ENCODE peak calls at places on chromosomes 3 and 15, in nine cellular contexts. One of them, this sample, is unnamed. For H3K27me3, the result is how much of the 10 kb centered on the place peaks cover.

GRCh38 chr15:100330629-100331215 is 11.1 kb downstream of the ADAMTS17 start:
- DNase-seq in AG04450: no peak
- DNase-seq in BE2C: no peak
- DNase-seq in H7: no peak
- DNase-seq in HAP-1: no peak
- DNase-seq in hepatocyte: no peak
- DNase-seq in Peyer's patch: no peak
- DNase-seq in body of pancreas: no peak
- DNase-seq in CD4-positive, alpha-beta T cell: peak
- DNase-seq in this sample: no peak

GRCh38 chr15:53469422-53469821 is 290.0 kb downstream of the WDR72 start:
- DNase-seq in HAP-1: no peak
- DNase-seq in BE2C: no peak
- DNase-seq in AG04450: no peak
- DNase-seq in hepatocyte: no peak
- DNase-seq in body of pancreas: no peak
- DNase-seq in Peyer's patch: no peak
- DNase-seq in CD4-positive, alpha-beta T cell: no peak
- DNase-seq in H7: no peak
- DNase-seq in this sample: no peak

GRCh38 chr3:34856577-34856976 is 782.7 kb upstream of the ARPP21 start:
- DNase-seq in hepatocyte: no peak
- DNase-seq in AG04450: no peak
- DNase-seq in body of pancreas: no peak
- DNase-seq in HAP-1: no peak
- DNase-seq in Peyer's patch: no peak
- DNase-seq in BE2C: no peak
- DNase-seq in H7: no peak
- DNase-seq in CD4-positive, alpha-beta T cell: no peak
- DNase-seq in this sample: no peak

GRCh38 chr15:41648770-41649169 is 11.4 kb upstream of the MGA start:
- DNase-seq in H7: no peak
- DNase-seq in HAP-1: no peak
- DNase-seq in Peyer's patch: no peak
- DNase-seq in CD4-positive, alpha-beta T cell: no peak
- DNase-seq in body of pancreas: no peak
- DNase-seq in BE2C: no peak
- DNase-seq in hepatocyte: no peak
- DNase-seq in AG04450: no peak
- DNase-seq in this sample: no peak

GRCh38 chr15:61169275-61169903 is 59.7 kb downstream of the RORA start:
- DNase-seq in HAP-1: no peak
- DNase-seq in body of pancreas: no peak
- DNase-seq in BE2C: no peak
- DNase-seq in AG04450: no peak
- DNase-seq in hepatocyte: no peak
- DNase-seq in Peyer's patch: no peak
- DNase-seq in CD4-positive, alpha-beta T cell: no peak
- DNase-seq in H7: no peak
- DNase-seq in this sample: no peak

GRCh38 chr15:38260077-38260476 is 7.4 kb downstream of the SPRED1 start:
- DNase-seq in H7: peak
- DNase-seq in body of pancreas: no peak
- DNase-seq in hepatocyte: no peak
- DNase-seq in Peyer's patch: no peak
- DNase-seq in AG04450: no peak
- DNase-seq in HAP-1: no peak
- DNase-seq in CD4-positive, alpha-beta T cell: no peak
- DNase-seq in BE2C: no peak
- DNase-seq in this sample: no peak

GRCh38 chr3:169813757-169814517 is 1.2 kb upstream of the LRRC34 start:
- DNase-seq in CD4-positive, alpha-beta T cell: peak
- DNase-seq in hepatocyte: peak
- DNase-seq in HAP-1: peak
- DNase-seq in Peyer's patch: peak
- DNase-seq in AG04450: no peak
- DNase-seq in body of pancreas: peak
- DNase-seq in BE2C: no peak
- DNase-seq in H7: no peak
- DNase-seq in this sample: peak

GRCh38 chr3:21256932-21257331 is 494.1 kb downstream of the ZNF385D start:
- DNase-seq in BE2C: no peak
- DNase-seq in CD4-positive, alpha-beta T cell: no peak
- DNase-seq in H7: no peak
- DNase-seq in Peyer's patch: no peak
- DNase-seq in HAP-1: no peak
- DNase-seq in hepatocyte: no peak
- DNase-seq in AG04450: no peak
- DNase-seq in body of pancreas: peak
- DNase-seq in this sample: no peak

GRCh38 chr3:50737511-50738251 is 63.0 kb downstream of the DOCK3 start:
- DNase-seq in AG04450: no peak
- DNase-seq in hepatocyte: no peak
- DNase-seq in body of pancreas: no peak
- DNase-seq in CD4-positive, alpha-beta T cell: no peak
- DNase-seq in Peyer's patch: no peak
- DNase-seq in BE2C: no peak
- DNase-seq in HAP-1: peak
- DNase-seq in H7: no peak
- DNase-seq in this sample: no peak

GRCh38 chr3:187567741-187568140 is 102.5 kb downstream of the SST start:
- DNase-seq in H7: peak
- DNase-seq in AG04450: peak
- DNase-seq in BE2C: no peak
- DNase-seq in Peyer's patch: no peak
- DNase-seq in hepatocyte: no peak
- DNase-seq in HAP-1: peak
- DNase-seq in body of pancreas: no peak
- DNase-seq in CD4-positive, alpha-beta T cell: no peak
- DNase-seq in this sample: no peak

GRCh38 chr3:176399193-176399592 is 798.1 kb downstream of the TBL1XR1 start:
- DNase-seq in AG04450: no peak
- DNase-seq in hepatocyte: no peak
- DNase-seq in H7: no peak
- DNase-seq in BE2C: no peak
- DNase-seq in Peyer's patch: no peak
- DNase-seq in HAP-1: no peak
- DNase-seq in body of pancreas: no peak
- DNase-seq in CD4-positive, alpha-beta T cell: no peak
- DNase-seq in this sample: no peak

GRCh38 chr15:58361291-58361759 is 70.5 kb upstream of the LIPC start:
- DNase-seq in AG04450: peak
- DNase-seq in HAP-1: no peak
- DNase-seq in body of pancreas: no peak
- DNase-seq in CD4-positive, alpha-beta T cell: no peak
- DNase-seq in Peyer's patch: no peak
- DNase-seq in hepatocyte: peak
- DNase-seq in BE2C: no peak
- DNase-seq in H7: no peak
- DNase-seq in this sample: no peak

GRCh38 chr15:68311464-68311835 is 33.9 kb downstream of the FEM1B start:
- DNase-seq in BE2C: no peak
- DNase-seq in H7: peak
- DNase-seq in HAP-1: peak
- DNase-seq in Peyer's patch: no peak
- DNase-seq in AG04450: no peak
- DNase-seq in body of pancreas: no peak
- DNase-seq in hepatocyte: no peak
- DNase-seq in CD4-positive, alpha-beta T cell: no peak
- DNase-seq in this sample: no peak

GRCh38 chr3:89289791-89290190 is 182.4 kb downstream of the EPHA3 start:
- DNase-seq in AG04450: no peak
- DNase-seq in hepatocyte: no peak
- DNase-seq in CD4-positive, alpha-beta T cell: no peak
- DNase-seq in BE2C: no peak
- DNase-seq in body of pancreas: no peak
- DNase-seq in Peyer's patch: no peak
- DNase-seq in HAP-1: no peak
- DNase-seq in H7: no peak
- DNase-seq in this sample: no peak

GRCh38 chr15:24898715-24899278 is 56.0 kb upstream of the SNRPN start:
- DNase-seq in HAP-1: no peak
- DNase-seq in CD4-positive, alpha-beta T cell: no peak
- DNase-seq in Peyer's patch: no peak
- DNase-seq in H7: no peak
- DNase-seq in hepatocyte: no peak
- DNase-seq in body of pancreas: no peak
- DNase-seq in AG04450: no peak
- DNase-seq in BE2C: no peak
- DNase-seq in this sample: no peak

GRCh38 chr3:2097641-2098191 is 950 bp upstream of the CNTN4 start:
- DNase-seq in hepatocyte: peak
- DNase-seq in Peyer's patch: no peak
- DNase-seq in H7: peak
- DNase-seq in CD4-positive, alpha-beta T cell: no peak
- DNase-seq in HAP-1: peak
- DNase-seq in BE2C: no peak
- DNase-seq in body of pancreas: no peak
- DNase-seq in AG04450: no peak
- DNase-seq in this sample: no peak

GRCh38 chr3:36494461-36495109 is 114.3 kb downstream of the STAC start:
- DNase-seq in Peyer's patch: no peak
- DNase-seq in BE2C: no peak
- DNase-seq in hepatocyte: peak
- DNase-seq in H7: no peak
- DNase-seq in HAP-1: no peak
- DNase-seq in CD4-positive, alpha-beta T cell: no peak
- DNase-seq in body of pancreas: peak
- DNase-seq in AG04450: peak
- DNase-seq in this sample: peak

GRCh38 chr3:168165390-168166269 is 69.9 kb upstream of the GOLIM4 start:
- DNase-seq in BE2C: peak
- DNase-seq in Peyer's patch: peak
- DNase-seq in H7: peak
- DNase-seq in CD4-positive, alpha-beta T cell: no peak
- DNase-seq in AG04450: peak
- DNase-seq in body of pancreas: peak
- DNase-seq in hepatocyte: peak
- DNase-seq in HAP-1: peak
- DNase-seq in this sample: peak

GRCh38 chr3:10973196-10973595 is 19.4 kb upstream of the SLC6A1 start:
- DNase-seq in H7: no peak
- DNase-seq in AG04450: no peak
- DNase-seq in HAP-1: no peak
- DNase-seq in BE2C: no peak
- DNase-seq in Peyer's patch: no peak
- DNase-seq in CD4-positive, alpha-beta T cell: no peak
- DNase-seq in body of pancreas: no peak
- DNase-seq in hepatocyte: no peak
- DNase-seq in this sample: no peak
- H3K27me3 ChIP-seq in H7: under half
- H3K27me3 ChIP-seq in AG04450: under half
- H3K27me3 ChIP-seq in HAP-1: under half
- H3K27me3 ChIP-seq in BE2C: under half
- H3K27me3 ChIP-seq in Peyer's patch: under half
- H3K27me3 ChIP-seq in CD4-positive, alpha-beta T cell: under half
- H3K27me3 ChIP-seq in body of pancreas: under half
- H3K27me3 ChIP-seq in hepatocyte: under half
- H3K27me3 ChIP-seq in this sample: under half

DNA sequence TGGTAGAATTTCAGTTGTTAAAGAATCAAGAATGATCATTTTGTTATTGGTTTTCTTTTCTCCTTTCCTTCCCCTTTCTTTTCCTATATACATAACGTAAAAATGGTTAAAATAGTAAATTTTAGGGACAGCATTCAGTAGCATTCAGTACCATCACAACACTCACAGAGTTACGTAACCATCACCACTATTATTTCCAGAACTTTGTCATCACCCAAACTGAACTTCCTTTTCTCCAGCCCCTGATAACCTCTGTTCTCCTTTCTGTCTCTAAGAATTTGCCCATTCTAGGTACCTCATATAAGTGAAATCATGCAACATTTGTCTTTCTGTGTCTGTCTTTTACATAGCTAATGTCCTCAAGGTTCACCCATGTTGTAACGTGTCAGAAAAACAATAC is 165.4 kb downstream of the AKAP13 start:
- DNase-seq in H7: no peak
- DNase-seq in BE2C: no peak
- DNase-seq in AG04450: no peak
- DNase-seq in hepatocyte: no peak
- DNase-seq in HAP-1: no peak
- DNase-seq in Peyer's patch: no peak
- DNase-seq in body of pancreas: no peak
- DNase-seq in CD4-positive, alpha-beta T cell: no peak
- DNase-seq in this sample: no peak
- H3K27me3 ChIP-seq in H7: under half
- H3K27me3 ChIP-seq in BE2C: under half
- H3K27me3 ChIP-seq in AG04450: under half
- H3K27me3 ChIP-seq in hepatocyte: under half
- H3K27me3 ChIP-seq in HAP-1: under half
- H3K27me3 ChIP-seq in Peyer's patch: under half
- H3K27me3 ChIP-seq in body of pancreas: under half
- H3K27me3 ChIP-seq in CD4-positive, alpha-beta T cell: under half
- H3K27me3 ChIP-seq in this sample: under half

DNA sequence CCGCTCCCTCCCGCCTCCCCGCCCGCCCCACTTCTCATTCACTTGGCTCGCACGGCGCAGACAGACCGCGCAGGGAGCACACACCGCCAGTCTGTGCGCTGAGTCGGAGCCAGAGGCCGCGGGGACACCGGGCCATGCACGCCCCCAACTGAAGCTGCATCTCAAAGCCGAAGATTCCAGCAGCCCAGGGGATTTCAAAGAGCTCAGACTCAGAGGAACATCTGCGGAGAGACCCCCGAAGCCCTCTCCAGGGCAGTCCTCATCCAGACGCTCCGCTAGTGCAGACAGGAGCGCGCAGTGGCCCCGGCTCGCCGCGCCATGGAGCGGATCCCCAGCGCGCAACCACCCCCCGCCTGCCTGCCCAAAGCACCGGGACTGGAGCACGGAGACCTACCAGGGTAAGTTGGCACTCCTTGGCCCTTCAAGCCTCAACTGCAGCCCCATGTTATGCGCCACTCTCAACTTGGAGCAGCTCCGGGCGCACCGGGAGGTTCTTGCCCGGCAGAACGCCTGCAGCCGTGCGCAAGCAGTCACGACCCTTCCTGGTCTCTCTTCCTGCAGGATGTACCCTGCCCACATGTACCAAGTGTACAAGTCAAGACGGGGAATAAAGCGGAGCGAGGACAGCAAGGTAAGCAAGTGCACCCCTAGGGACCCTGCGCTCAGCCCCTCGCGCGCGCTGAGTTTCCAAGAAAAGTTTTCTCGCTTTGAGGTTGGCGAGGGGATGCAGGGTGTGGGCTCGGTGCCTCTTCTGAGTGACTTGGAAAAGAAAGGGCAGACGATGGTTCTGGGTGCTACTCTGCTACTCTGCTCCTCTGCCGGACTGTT is at the start of gene BHLHE40:
- DNase-seq in Peyer's patch: no peak
- DNase-seq in HAP-1: peak
- DNase-seq in hepatocyte: peak
- DNase-seq in CD4-positive, alpha-beta T cell: no peak
- DNase-seq in AG04450: no peak
- DNase-seq in body of pancreas: no peak
- DNase-seq in BE2C: no peak
- DNase-seq in H7: no peak
- DNase-seq in this sample: peak
- H3K27me3 ChIP-seq in Peyer's patch: under half
- H3K27me3 ChIP-seq in HAP-1: under half
- H3K27me3 ChIP-seq in hepatocyte: under half
- H3K27me3 ChIP-seq in CD4-positive, alpha-beta T cell: under half
- H3K27me3 ChIP-seq in AG04450: under half
- H3K27me3 ChIP-seq in body of pancreas: under half
- H3K27me3 ChIP-seq in BE2C: under half
- H3K27me3 ChIP-seq in H7: under half
- H3K27me3 ChIP-seq in this sample: under half

GRCh38 chr3:195003006-195003892 is 267.7 kb downstream of the XXYLT1 start:
- DNase-seq in body of pancreas: peak
- DNase-seq in H7: no peak
- DNase-seq in BE2C: no peak
- DNase-seq in AG04450: no peak
- DNase-seq in Peyer's patch: no peak
- DNase-seq in hepatocyte: no peak
- DNase-seq in HAP-1: no peak
- DNase-seq in CD4-positive, alpha-beta T cell: no peak
- DNase-seq in this sample: no peak
- H3K27me3 ChIP-seq in body of pancreas: under half
- H3K27me3 ChIP-seq in H7: under half
- H3K27me3 ChIP-seq in BE2C: under half
- H3K27me3 ChIP-seq in AG04450: half or more
- H3K27me3 ChIP-seq in Peyer's patch: under half
- H3K27me3 ChIP-seq in hepatocyte: under half
- H3K27me3 ChIP-seq in HAP-1: under half
- H3K27me3 ChIP-seq in CD4-positive, alpha-beta T cell: under half
- H3K27me3 ChIP-seq in this sample: under half

This sample was measured in left lung.